ENCODE peak calls at places on chromosomes 2 and 18, in nine cellular contexts. B is HL-60, T is epithelial cell of proximal tubule, U is upper lobe of right lung, C is choroid plexus epithelial cell, R is hepatocyte, N is endothelial cell, D is fibroblast of mammary gland, J is heart right ventricle. Y is an unnamed sample.

GRCh38 chr18:111292-112014 is 46.9 kb upstream of the USP14 start:
- DNase-seq in R (peak; percentile 85), J (peak; percentile 50), B (peak; percentile 56), C (peak; percentile 43), N (peak; percentile 85), U (peak; percentile 88), T (peak; percentile 23), D (no peak), Y (peak; percentile 60)

GRCh38 chr2:46097714-46098480 is 199.3 kb upstream of the EPAS1 start:
- DNase-seq in T (peak; percentile 92), B (no peak), J (peak; percentile 89), D (peak; percentile 98), R (peak; percentile 81), U (no peak), C (peak; percentile 99), N (no peak), Y (no peak)

GRCh38 chr2:31235504-31235902 is 1.6 kb downstream of the EHD3 start:
- DNase-seq in J (no peak), N (no peak), R (no peak), C (peak; percentile 94), D (peak; percentile 90), U (no peak), T (peak; percentile 59), B (no peak), Y (no peak)

GRCh38 chr2:227846831-227847230 is 24.6 kb upstream of the DAW1 start:
- DNase-seq in C (no peak), D (no peak), J (no peak), N (no peak), R (no peak), T (no peak), U (no peak), B (no peak), Y (no peak)

GRCh38 chr18:60838677-60839076 is 466.1 kb upstream of the MC4R start:
- DNase-seq in N (no peak), T (no peak), B (no peak), J (no peak), U (no peak), D (peak; percentile 5), C (no peak), R (no peak), Y (no peak)

GRCh38 chr2:65018141-65018582 is 29.0 kb downstream of the SLC1A4 start:
- DNase-seq in U (peak; percentile 78), C (no peak), D (no peak), N (no peak), J (peak; percentile 24), R (no peak), B (peak; percentile 92), T (no peak), Y (no peak)

GRCh38 chr2:85503611-85504433 is 35.1 kb upstream of the MAT2A start:
- DNase-seq in J (no peak), B (no peak), N (no peak), U (no peak), D (peak; percentile 92), R (no peak), C (no peak), T (no peak), Y (no peak)

GRCh38 chr2:37855283-37856041 is 69.6 kb upstream of the RMDN2 start:
- DNase-seq in C (peak; percentile 37), U (peak; percentile 67), R (no peak), D (no peak), B (peak; percentile 11), J (peak; percentile 57), T (no peak), N (no peak), Y (no peak)

GRCh38 chr2:98165516-98166071 is 78.6 kb downstream of the VWA3B start:
- DNase-seq in C (no peak), R (no peak), B (no peak), J (no peak), T (no peak), D (no peak), N (no peak), U (no peak), Y (no peak)

GRCh38 chr2:189442468-189442867 is 1.2 kb downstream of the WDR75 start:
- DNase-seq in D (no peak), N (no peak), R (no peak), T (no peak), J (no peak), B (no peak), C (no peak), U (no peak), Y (no peak)

GRCh38 chr2:189165656-189166380 is 13.7 kb downstream of the COL5A2 start:
- DNase-seq in D (peak; percentile 62), N (no peak), C (no peak), J (no peak), R (no peak), U (no peak), T (no peak), B (no peak), Y (no peak)

GRCh38 chr2:120231974-120232635 is 8.9 kb upstream of the TMEM185B start:
- DNase-seq in U (no peak), N (no peak), T (no peak), B (no peak), R (no peak), D (peak; percentile 50), J (peak; percentile 45), C (peak; percentile 31), Y (no peak)

GRCh38 chr2:174659069-174659900 is 61.7 kb upstream of the WIPF1 start:
- DNase-seq in N (no peak), C (no peak), J (no peak), T (no peak), U (no peak), R (no peak), D (no peak), B (no peak), Y (no peak)

GRCh38 chr2:2919026-2919425 is 458.6 kb downstream of the EIPR1 start:
- DNase-seq in J (no peak), N (no peak), C (no peak), D (no peak), T (no peak), R (no peak), U (no peak), B (no peak), Y (no peak)

GRCh38 chr2:53787255-53787910 is 539 bp downstream of the ERLEC1 start:
- DNase-seq in C (peak; percentile 46), N (no peak), D (peak; percentile 41), B (peak; percentile 46), J (no peak), T (no peak), R (peak; percentile 26), U (no peak), Y (no peak)

GRCh38 chr2:168945508-168945907 is 44.4 kb downstream of the G6PC2 start:
- DNase-seq in D (no peak), N (no peak), R (no peak), J (no peak), C (no peak), T (no peak), B (no peak), U (no peak), Y (no peak)

GRCh38 chr2:106028192-106028591 is 165.9 kb downstream of the UXS1 start:
- DNase-seq in J (no peak), C (no peak), N (no peak), T (no peak), B (no peak), D (no peak), R (peak; percentile 50), U (no peak), Y (no peak)

DNA sequence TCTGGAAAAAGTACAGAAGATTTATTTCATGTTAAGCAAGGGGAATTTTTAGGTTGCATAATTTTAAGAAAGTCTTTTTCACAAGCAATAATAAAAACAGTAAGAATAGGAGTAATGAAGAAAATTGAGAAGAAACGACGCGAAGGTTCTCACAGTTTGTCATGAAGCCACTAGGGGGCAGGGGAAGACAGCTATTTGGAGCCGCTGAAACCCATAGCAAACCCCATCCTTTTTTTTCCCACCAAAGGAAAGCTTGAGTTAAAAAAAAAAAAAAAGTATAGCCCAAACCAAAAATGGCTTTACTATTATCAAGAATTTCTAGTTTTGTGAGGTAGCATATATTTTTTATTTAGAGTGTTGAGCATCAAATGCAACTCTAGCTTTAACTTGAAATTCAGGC is 300.9 kb downstream of the PHLPP1 start:
- DNase-seq in B (peak; percentile 79), U (no peak), C (peak; percentile 82), T (no peak), J (peak; percentile 51), N (peak; percentile 47), R (peak; percentile 84), D (peak; percentile 67), Y (no peak)
- TF ChIP-seq CTCF in B (peak; percentile 63), U (peak; percentile 86), C (peak; percentile 88), T (peak; percentile 88), J (peak; percentile 69), N (peak; percentile 82), R (peak; percentile 90), D (peak; percentile 86), Y (peak; percentile 84)

GRCh38 chr2:167342769-167343168 is 454.5 kb downstream of the XIRP2 start:
- DNase-seq in T (no peak), R (no peak), U (no peak), C (peak; percentile 55), N (no peak), J (no peak), D (peak; percentile 16), B (no peak), Y (no peak)
- TF ChIP-seq CTCF in T (peak; percentile 48), R (peak; percentile 17), U (no peak), C (peak; percentile 54), N (peak; percentile 37), J (no peak), D (peak; percentile 7), B (no peak), Y (no peak)

GRCh38 chr2:121887513-121888188 is 132.2 kb downstream of the TSN start:
- DNase-seq in D (no peak), N (no peak), T (no peak), B (no peak), C (no peak), U (no peak), R (no peak), J (no peak), Y (no peak)

GRCh38 chr2:121886059-121886458 is 130.6 kb downstream of the TSN start:
- DNase-seq in D (no peak), N (no peak), U (no peak), T (no peak), R (no peak), J (no peak), B (no peak), C (no peak), Y (no peak)

GRCh38 chr2:121884515-121884915 is 129.1 kb downstream of the TSN start:
- DNase-seq in N (peak; percentile 42), U (no peak), J (no peak), D (no peak), T (no peak), C (no peak), B (no peak), R (no peak), Y (no peak)

GRCh38 chr2:121890041-121890440 is 134.6 kb downstream of the TSN start:
- DNase-seq in N (no peak), C (no peak), U (no peak), T (no peak), D (no peak), R (no peak), J (no peak), B (peak; percentile 18), Y (no peak)

GRCh38 chr2:121888189-121888557 is 132.7 kb downstream of the TSN start:
- DNase-seq in N (no peak), T (no peak), C (no peak), D (no peak), U (no peak), R (no peak), B (peak; percentile 31), J (no peak), Y (no peak)
- TF ChIP-seq CTCF in N (peak; percentile 69), T (peak; percentile 52), C (peak; percentile 28), D (peak; percentile 36), U (no peak), R (peak; percentile 7), B (peak; percentile 27), J (peak; percentile 25), Y (peak; percentile 8)

GRCh38 chr2:151828143-151828889 is at the start of gene ARL5A:
- DNase-seq in D (peak; percentile 92), T (peak; percentile 49), N (peak; percentile 95), J (peak; percentile 93), U (peak; percentile 98), C (peak; percentile 97), B (peak; percentile 93), R (peak; percentile 98), Y (peak; percentile 97)
- TF ChIP-seq CTCF in D (no peak), T (no peak), N (no peak), J (no peak), U (no peak), C (no peak), B (no peak), R (peak; percentile 2), Y (no peak)

Y was measured in right lobe of liver.